ENCODE peak calls at places on chromosome 3, in nine cellular contexts. One of them, this sample, is unnamed.

GRCh38 chr3:185959609-185960517 is 22.0 kb upstream of the TRA2B start:
- DNase-seq in activated gamma-delta T cell treated with Interleukin-2 at 50 U/mL for 16 hours: no peak
- DNase-seq in AG20443: peak
- DNase-seq in CD4-positive, alpha-beta T cell: no peak
- DNase-seq in neuronal stem cell: no peak
- DNase-seq in HS-27A: no peak
- DNase-seq in MCF 10A: peak
- DNase-seq in stimulated activated CD4-positive, alpha-beta T cell treated with anti-CD3 and anti-CD28 coated beads, Interleukin-2, amount 100 ng/mL, for 48 hours: no peak
- DNase-seq in kidney tubule cell: peak
- DNase-seq in this sample: no peak

GRCh38 chr3:172538368-172539264 is 15.4 kb upstream of the TNFSF10 start:
- DNase-seq in activated gamma-delta T cell treated with Interleukin-2 at 50 U/mL for 16 hours: no peak
- DNase-seq in AG20443: no peak
- DNase-seq in CD4-positive, alpha-beta T cell: no peak
- DNase-seq in neuronal stem cell: no peak
- DNase-seq in HS-27A: no peak
- DNase-seq in MCF 10A: no peak
- DNase-seq in stimulated activated CD4-positive, alpha-beta T cell treated with anti-CD3 and anti-CD28 coated beads, Interleukin-2, amount 100 ng/mL, for 48 hours: no peak
- DNase-seq in kidney tubule cell: no peak
- DNase-seq in this sample: no peak

GRCh38 chr3:113231827-113232253 is 20.5 kb downstream of the BOC start:
- DNase-seq in activated gamma-delta T cell treated with Interleukin-2 at 50 U/mL for 16 hours: no peak
- DNase-seq in AG20443: peak
- DNase-seq in CD4-positive, alpha-beta T cell: no peak
- DNase-seq in neuronal stem cell: no peak
- DNase-seq in HS-27A: peak
- DNase-seq in MCF 10A: peak
- DNase-seq in stimulated activated CD4-positive, alpha-beta T cell treated with anti-CD3 and anti-CD28 coated beads, Interleukin-2, amount 100 ng/mL, for 48 hours: no peak
- DNase-seq in kidney tubule cell: peak
- DNase-seq in this sample: no peak

GRCh38 chr3:142857056-142857455 is 31.8 kb downstream of the PCOLCE2 start:
- DNase-seq in activated gamma-delta T cell treated with Interleukin-2 at 50 U/mL for 16 hours: no peak
- DNase-seq in AG20443: no peak
- DNase-seq in CD4-positive, alpha-beta T cell: no peak
- DNase-seq in neuronal stem cell: no peak
- DNase-seq in HS-27A: no peak
- DNase-seq in MCF 10A: peak
- DNase-seq in stimulated activated CD4-positive, alpha-beta T cell treated with anti-CD3 and anti-CD28 coated beads, Interleukin-2, amount 100 ng/mL, for 48 hours: no peak
- DNase-seq in kidney tubule cell: peak
- DNase-seq in this sample: no peak

GRCh38 chr3:64158334-64158733 is 66.9 kb downstream of the PRICKLE2 start:
- DNase-seq in activated gamma-delta T cell treated with Interleukin-2 at 50 U/mL for 16 hours: no peak
- DNase-seq in AG20443: no peak
- DNase-seq in CD4-positive, alpha-beta T cell: no peak
- DNase-seq in neuronal stem cell: no peak
- DNase-seq in HS-27A: no peak
- DNase-seq in MCF 10A: peak
- DNase-seq in stimulated activated CD4-positive, alpha-beta T cell treated with anti-CD3 and anti-CD28 coated beads, Interleukin-2, amount 100 ng/mL, for 48 hours: no peak
- DNase-seq in kidney tubule cell: peak
- DNase-seq in this sample: no peak

GRCh38 chr3:11845661-11846060 is 1.0 kb downstream of the TAMM41 start:
- DNase-seq in activated gamma-delta T cell treated with Interleukin-2 at 50 U/mL for 16 hours: no peak
- DNase-seq in AG20443: no peak
- DNase-seq in CD4-positive, alpha-beta T cell: no peak
- DNase-seq in neuronal stem cell: no peak
- DNase-seq in HS-27A: no peak
- DNase-seq in MCF 10A: peak
- DNase-seq in stimulated activated CD4-positive, alpha-beta T cell treated with anti-CD3 and anti-CD28 coated beads, Interleukin-2, amount 100 ng/mL, for 48 hours: no peak
- DNase-seq in kidney tubule cell: peak
- DNase-seq in this sample: no peak

GRCh38 chr3:17233398-17233800 is 348.6 kb downstream of the PLCL2 start:
- DNase-seq in activated gamma-delta T cell treated with Interleukin-2 at 50 U/mL for 16 hours: peak
- DNase-seq in AG20443: peak
- DNase-seq in CD4-positive, alpha-beta T cell: peak
- DNase-seq in neuronal stem cell: peak
- DNase-seq in HS-27A: peak
- DNase-seq in MCF 10A: peak
- DNase-seq in stimulated activated CD4-positive, alpha-beta T cell treated with anti-CD3 and anti-CD28 coated beads, Interleukin-2, amount 100 ng/mL, for 48 hours: no peak
- DNase-seq in kidney tubule cell: peak
- DNase-seq in this sample: peak

GRCh38 chr3:97487587-97487986 is 277.0 kb upstream of the ARL6 start:
- DNase-seq in activated gamma-delta T cell treated with Interleukin-2 at 50 U/mL for 16 hours: no peak
- DNase-seq in AG20443: no peak
- DNase-seq in CD4-positive, alpha-beta T cell: no peak
- DNase-seq in neuronal stem cell: no peak
- DNase-seq in HS-27A: no peak
- DNase-seq in MCF 10A: no peak
- DNase-seq in stimulated activated CD4-positive, alpha-beta T cell treated with anti-CD3 and anti-CD28 coated beads, Interleukin-2, amount 100 ng/mL, for 48 hours: no peak
- DNase-seq in kidney tubule cell: no peak
- DNase-seq in this sample: no peak

GRCh38 chr3:169071003-169071402 is 592.5 kb downstream of the MECOM start:
- DNase-seq in activated gamma-delta T cell treated with Interleukin-2 at 50 U/mL for 16 hours: no peak
- DNase-seq in AG20443: peak
- DNase-seq in CD4-positive, alpha-beta T cell: no peak
- DNase-seq in neuronal stem cell: no peak
- DNase-seq in HS-27A: no peak
- DNase-seq in MCF 10A: no peak
- DNase-seq in stimulated activated CD4-positive, alpha-beta T cell treated with anti-CD3 and anti-CD28 coated beads, Interleukin-2, amount 100 ng/mL, for 48 hours: no peak
- DNase-seq in kidney tubule cell: no peak
- DNase-seq in this sample: no peak

GRCh38 chr3:116971531-116971930 is 262.0 kb downstream of the TUSC7 start:
- DNase-seq in activated gamma-delta T cell treated with Interleukin-2 at 50 U/mL for 16 hours: no peak
- DNase-seq in AG20443: no peak
- DNase-seq in CD4-positive, alpha-beta T cell: no peak
- DNase-seq in neuronal stem cell: no peak
- DNase-seq in HS-27A: no peak
- DNase-seq in MCF 10A: no peak
- DNase-seq in stimulated activated CD4-positive, alpha-beta T cell treated with anti-CD3 and anti-CD28 coated beads, Interleukin-2, amount 100 ng/mL, for 48 hours: no peak
- DNase-seq in kidney tubule cell: no peak
- DNase-seq in this sample: no peak

GRCh38 chr3:158672293-158673176 is at the start of gene LXN:
- DNase-seq in activated gamma-delta T cell treated with Interleukin-2 at 50 U/mL for 16 hours: peak
- DNase-seq in AG20443: peak
- DNase-seq in CD4-positive, alpha-beta T cell: peak
- DNase-seq in neuronal stem cell: peak
- DNase-seq in HS-27A: no peak
- DNase-seq in MCF 10A: peak
- DNase-seq in stimulated activated CD4-positive, alpha-beta T cell treated with anti-CD3 and anti-CD28 coated beads, Interleukin-2, amount 100 ng/mL, for 48 hours: peak
- DNase-seq in kidney tubule cell: peak
- DNase-seq in this sample: peak

GRCh38 chr3:117282506-117282905 is 572.9 kb downstream of the TUSC7 start:
- DNase-seq in activated gamma-delta T cell treated with Interleukin-2 at 50 U/mL for 16 hours: no peak
- DNase-seq in AG20443: no peak
- DNase-seq in CD4-positive, alpha-beta T cell: no peak
- DNase-seq in neuronal stem cell: no peak
- DNase-seq in HS-27A: no peak
- DNase-seq in MCF 10A: no peak
- DNase-seq in stimulated activated CD4-positive, alpha-beta T cell treated with anti-CD3 and anti-CD28 coated beads, Interleukin-2, amount 100 ng/mL, for 48 hours: no peak
- DNase-seq in kidney tubule cell: no peak
- DNase-seq in this sample: no peak

GRCh38 chr3:74592359-74592758 is 22.1 kb downstream of the CNTN3 start:
- DNase-seq in activated gamma-delta T cell treated with Interleukin-2 at 50 U/mL for 16 hours: no peak
- DNase-seq in AG20443: peak
- DNase-seq in CD4-positive, alpha-beta T cell: no peak
- DNase-seq in neuronal stem cell: no peak
- DNase-seq in HS-27A: no peak
- DNase-seq in MCF 10A: no peak
- DNase-seq in stimulated activated CD4-positive, alpha-beta T cell treated with anti-CD3 and anti-CD28 coated beads, Interleukin-2, amount 100 ng/mL, for 48 hours: no peak
- DNase-seq in kidney tubule cell: peak
- DNase-seq in this sample: no peak

GRCh38 chr3:56987238-56987932 is 73.1 kb upstream of the SPATA12 start:
- DNase-seq in activated gamma-delta T cell treated with Interleukin-2 at 50 U/mL for 16 hours: no peak
- DNase-seq in AG20443: no peak
- DNase-seq in CD4-positive, alpha-beta T cell: no peak
- DNase-seq in neuronal stem cell: no peak
- DNase-seq in HS-27A: no peak
- DNase-seq in MCF 10A: no peak
- DNase-seq in stimulated activated CD4-positive, alpha-beta T cell treated with anti-CD3 and anti-CD28 coated beads, Interleukin-2, amount 100 ng/mL, for 48 hours: no peak
- DNase-seq in kidney tubule cell: no peak
- DNase-seq in this sample: no peak

GRCh38 chr3:30693470-30694120 is 87.2 kb downstream of the TGFBR2 start:
- DNase-seq in activated gamma-delta T cell treated with Interleukin-2 at 50 U/mL for 16 hours: peak
- DNase-seq in AG20443: peak
- DNase-seq in CD4-positive, alpha-beta T cell: no peak
- DNase-seq in neuronal stem cell: peak
- DNase-seq in HS-27A: no peak
- DNase-seq in MCF 10A: peak
- DNase-seq in stimulated activated CD4-positive, alpha-beta T cell treated with anti-CD3 and anti-CD28 coated beads, Interleukin-2, amount 100 ng/mL, for 48 hours: no peak
- DNase-seq in kidney tubule cell: peak
- DNase-seq in this sample: peak

GRCh38 chr3:172653004-172653403 is 57.9 kb downstream of the NCEH1 start:
- DNase-seq in activated gamma-delta T cell treated with Interleukin-2 at 50 U/mL for 16 hours: no peak
- DNase-seq in AG20443: no peak
- DNase-seq in CD4-positive, alpha-beta T cell: no peak
- DNase-seq in neuronal stem cell: peak
- DNase-seq in HS-27A: no peak
- DNase-seq in MCF 10A: no peak
- DNase-seq in stimulated activated CD4-positive, alpha-beta T cell treated with anti-CD3 and anti-CD28 coated beads, Interleukin-2, amount 100 ng/mL, for 48 hours: no peak
- DNase-seq in kidney tubule cell: no peak
- DNase-seq in this sample: no peak

GRCh38 chr3:30199096-30199734 is 407.2 kb upstream of the TGFBR2 start:
- DNase-seq in activated gamma-delta T cell treated with Interleukin-2 at 50 U/mL for 16 hours: peak
- DNase-seq in AG20443: peak
- DNase-seq in CD4-positive, alpha-beta T cell: peak
- DNase-seq in neuronal stem cell: peak
- DNase-seq in HS-27A: peak
- DNase-seq in MCF 10A: peak
- DNase-seq in stimulated activated CD4-positive, alpha-beta T cell treated with anti-CD3 and anti-CD28 coated beads, Interleukin-2, amount 100 ng/mL, for 48 hours: peak
- DNase-seq in kidney tubule cell: peak
- DNase-seq in this sample: peak

GRCh38 chr3:50154840-50155490 is at the start of gene SEMA3F:
- DNase-seq in activated gamma-delta T cell treated with Interleukin-2 at 50 U/mL for 16 hours: peak
- DNase-seq in AG20443: peak
- DNase-seq in CD4-positive, alpha-beta T cell: peak
- DNase-seq in neuronal stem cell: peak
- DNase-seq in HS-27A: no peak
- DNase-seq in MCF 10A: peak
- DNase-seq in stimulated activated CD4-positive, alpha-beta T cell treated with anti-CD3 and anti-CD28 coated beads, Interleukin-2, amount 100 ng/mL, for 48 hours: peak
- DNase-seq in kidney tubule cell: peak
- DNase-seq in this sample: peak

GRCh38 chr3:11187678-11188077 is 33.4 kb downstream of the HRH1 start:
- DNase-seq in activated gamma-delta T cell treated with Interleukin-2 at 50 U/mL for 16 hours: no peak
- DNase-seq in AG20443: no peak
- DNase-seq in CD4-positive, alpha-beta T cell: no peak
- DNase-seq in neuronal stem cell: no peak
- DNase-seq in HS-27A: no peak
- DNase-seq in MCF 10A: peak
- DNase-seq in stimulated activated CD4-positive, alpha-beta T cell treated with anti-CD3 and anti-CD28 coated beads, Interleukin-2, amount 100 ng/mL, for 48 hours: no peak
- DNase-seq in kidney tubule cell: no peak
- DNase-seq in this sample: no peak

GRCh38 chr3:50171540-50172301 is 16.6 kb downstream of the SEMA3F start:
- DNase-seq in activated gamma-delta T cell treated with Interleukin-2 at 50 U/mL for 16 hours: no peak
- DNase-seq in AG20443: no peak
- DNase-seq in CD4-positive, alpha-beta T cell: no peak
- DNase-seq in neuronal stem cell: no peak
- DNase-seq in HS-27A: no peak
- DNase-seq in MCF 10A: no peak
- DNase-seq in stimulated activated CD4-positive, alpha-beta T cell treated with anti-CD3 and anti-CD28 coated beads, Interleukin-2, amount 100 ng/mL, for 48 hours: no peak
- DNase-seq in kidney tubule cell: no peak
- DNase-seq in this sample: no peak

GRCh38 chr3:11385908-11386307 is 113.7 kb downstream of the ATG7 start:
- DNase-seq in activated gamma-delta T cell treated with Interleukin-2 at 50 U/mL for 16 hours: no peak
- DNase-seq in AG20443: no peak
- DNase-seq in CD4-positive, alpha-beta T cell: no peak
- DNase-seq in neuronal stem cell: no peak
- DNase-seq in HS-27A: no peak
- DNase-seq in MCF 10A: peak
- DNase-seq in stimulated activated CD4-positive, alpha-beta T cell treated with anti-CD3 and anti-CD28 coated beads, Interleukin-2, amount 100 ng/mL, for 48 hours: no peak
- DNase-seq in kidney tubule cell: peak
- DNase-seq in this sample: no peak

GRCh38 chr3:15331072-15331605 is 1.2 kb downstream of the SH3BP5 start:
- DNase-seq in activated gamma-delta T cell treated with Interleukin-2 at 50 U/mL for 16 hours: no peak
- DNase-seq in AG20443: no peak
- DNase-seq in CD4-positive, alpha-beta T cell: no peak
- DNase-seq in neuronal stem cell: no peak
- DNase-seq in HS-27A: no peak
- DNase-seq in MCF 10A: no peak
- DNase-seq in stimulated activated CD4-positive, alpha-beta T cell treated with anti-CD3 and anti-CD28 coated beads, Interleukin-2, amount 100 ng/mL, for 48 hours: no peak
- DNase-seq in kidney tubule cell: no peak
- DNase-seq in this sample: no peak

GRCh38 chr3:179526989-179527391 is 35.7 kb upstream of the ACTL6A start:
- DNase-seq in activated gamma-delta T cell treated with Interleukin-2 at 50 U/mL for 16 hours: no peak
- DNase-seq in AG20443: peak
- DNase-seq in CD4-positive, alpha-beta T cell: no peak
- DNase-seq in neuronal stem cell: peak
- DNase-seq in HS-27A: no peak
- DNase-seq in MCF 10A: peak
- DNase-seq in stimulated activated CD4-positive, alpha-beta T cell treated with anti-CD3 and anti-CD28 coated beads, Interleukin-2, amount 100 ng/mL, for 48 hours: no peak
- DNase-seq in kidney tubule cell: peak
- DNase-seq in this sample: peak